ENCODE peak calls at places on chromosomes 6 and 20, in seven cellular contexts. Q is NCI-H1092, G is kidney tubule cell, Y is substantia nigra, Z is osteocyte, N is fibroblast of pulmonary artery, H is cardiac septum. T is an unnamed sample.
A peak's percentile ranks its signal among the peaks of the same experiment; 100 is the strongest.

GRCh38 chr6:1324926-1325325 is 13.0 kb downstream of the FOXQ1 start:
- DNase-seq in Q (no peak), G (no peak), Y (no peak), Z (no peak), N (no peak), H (no peak), T (no peak)

GRCh38 chr20:62929051-62929538 is 2.8 kb upstream of the DIDO1 start:
- DNase-seq in Q (no peak), G (peak; percentile 82), Y (no peak), Z (no peak), N (peak; percentile 52), H (peak; percentile 84), T (peak; percentile 24)

GRCh38 chr6:109282732-109283131 is 99.5 kb downstream of the CD164 start:
- DNase-seq in Q (no peak), G (no peak), Y (no peak), Z (no peak), N (no peak), H (no peak), T (no peak)

GRCh38 chr20:17845701-17846475 is 122.7 kb downstream of the SNX5 start:
- DNase-seq in Q (no peak), G (no peak), Y (no peak), Z (no peak), N (no peak), H (no peak), T (peak; percentile 6)

GRCh38 chr20:47620808-47621805 is 119.4 kb downstream of the NCOA3 start:
- DNase-seq in Q (peak; percentile 6), G (peak; percentile 63), Y (no peak), Z (no peak), N (peak; percentile 88), H (no peak), T (peak; percentile 27)

GRCh38 chr6:37731888-37732287 is 34.2 kb upstream of the MDGA1 start:
- DNase-seq in Q (no peak), G (no peak), Y (no peak), Z (no peak), N (no peak), H (no peak), T (peak; percentile 41)

GRCh38 chr20:10671850-10672578 is 1.8 kb downstream of the JAG1 start:
- DNase-seq in Q (peak; percentile 38), G (no peak), Y (no peak), Z (no peak), N (no peak), H (peak; percentile 85), T (no peak)

GRCh38 chr20:3173582-3174441 is 463 bp upstream of the LZTS3 start:
- DNase-seq in Q (peak; percentile 67), G (peak; percentile 85), Y (peak; percentile 80), Z (peak; percentile 95), N (peak; percentile 75), H (peak; percentile 95), T (peak; percentile 89)

GRCh38 chr6:6057442-6058053 is 50.8 kb upstream of the NRN1 start:
- DNase-seq in Q (peak; percentile 2), G (peak; percentile 55), Y (no peak), Z (no peak), N (peak; percentile 35), H (no peak), T (peak; percentile 54)

GRCh38 chr20:37259865-37260264 is 1.7 kb downstream of the GHRH start:
- DNase-seq in Q (no peak), G (no peak), Y (no peak), Z (no peak), N (no peak), H (no peak), T (no peak)

GRCh38 chr6:45423901-45424627 is 46.3 kb upstream of the SUPT3H start:
- DNase-seq in Q (no peak), G (peak; percentile 35), Y (no peak), Z (no peak), N (no peak), H (no peak), T (peak; percentile 59)

GRCh38 chr6:37276916-37277509 is 19.1 kb upstream of the TMEM217 start:
- DNase-seq in Q (no peak), G (peak; percentile 68), Y (no peak), Z (no peak), N (no peak), H (no peak), T (no peak)

GRCh38 chr6:53273356-53273755 is 75.4 kb downstream of the ELOVL5 start:
- DNase-seq in Q (no peak), G (no peak), Y (no peak), Z (no peak), N (no peak), H (no peak), T (no peak)

GRCh38 chr20:1336699-1337387 is 7.9 kb upstream of the SDCBP2 start:
- DNase-seq in Q (no peak), G (no peak), Y (no peak), Z (peak; percentile 78), N (peak; percentile 84), H (peak; percentile 89), T (no peak)

GRCh38 chr6:98648211-98648914 is 186.0 kb upstream of the POU3F2 start:
- DNase-seq in Q (no peak), G (peak; percentile 2), Y (no peak), Z (no peak), N (no peak), H (no peak), T (peak; percentile 80)

GRCh38 chr20:19688031-19688806 is 69.8 kb upstream of the RIN2 start:
- DNase-seq in Q (peak; percentile 16), G (peak; percentile 96), Y (peak; percentile 59), Z (peak; percentile 90), N (peak; percentile 92), H (peak; percentile 86), T (peak; percentile 70)

GRCh38 chr6:71079707-71080106 is 122.8 kb upstream of the B3GAT2 start:
- DNase-seq in Q (no peak), G (peak; percentile 53), Y (no peak), Z (no peak), N (peak; percentile 24), H (no peak), T (peak; percentile 60)

GRCh38 chr20:35120012-35120701 is 27.0 kb downstream of the EDEM2 start:
- DNase-seq in Q (no peak), G (peak; percentile 49), Y (no peak), Z (no peak), N (peak; percentile 92), H (no peak), T (peak; percentile 66)

GRCh38 chr20:59603727-59604608 is at the start of gene PHACTR3:
- DNase-seq in Q (no peak), G (no peak), Y (peak; percentile 50), Z (no peak), N (no peak), H (no peak), T (peak; percentile 10)

GRCh38 chr20:37552415-37552814 is 24.7 kb upstream of the BLCAP start:
- DNase-seq in Q (no peak), G (peak; percentile 41), Y (no peak), Z (no peak), N (peak; percentile 8), H (no peak), T (peak; percentile 39)

GRCh38 chr20:64001607-64002011 is 20.7 kb downstream of the PRPF6 start:
- DNase-seq in Q (peak; percentile 60), G (no peak), Y (no peak), Z (no peak), N (no peak), H (no peak), T (peak; percentile 75)